ENCODE peak calls at places on chromosomes 5 and 9, in ten cellular contexts. J is HFFc6; M is WERI-Rb-1; B is stimulated activated CD4-positive, alpha-beta T cell treated with anti-CD3 and anti-CD28 coated beads, Interleukin-2, amount 100 ng/mL, for 48 hours; Z is pons; H is mesendoderm; E is tibial artery; W is iPS-NIHi11; L is memory B cell; D is effector memory CD8-positive, alpha-beta T cell. F is an unnamed sample.

GRCh38 chr9:259405-260404 is 45.0 kb downstream of the DOCK8 start:
- DNase-seq in J (no peak), M (no peak), B (no peak), Z (no peak), H (peak), E (no peak), W (no peak), L (no peak), D (no peak), F (no peak)

GRCh38 chr9:69955536-69956355 is 87.9 kb upstream of the MAMDC2 start:
- DNase-seq in J (no peak), M (no peak), B (no peak), Z (no peak), H (no peak), E (no peak), W (no peak), L (no peak), D (no peak), F (no peak)

GRCh38 chr9:136394312-136395305 is 5.4 kb downstream of the SNAPC4 start:
- DNase-seq in J (no peak), M (no peak), B (no peak), Z (no peak), H (no peak), E (no peak), W (no peak), L (no peak), D (no peak), F (no peak)

GRCh38 chr9:87556039-87556438 is 58.4 kb downstream of the DAPK1 start:
- DNase-seq in J (no peak), M (no peak), B (no peak), Z (no peak), H (no peak), E (no peak), W (no peak), L (no peak), D (no peak), F (no peak)

GRCh38 chr9:137798901-137799629 is 78.5 kb upstream of the CACNA1B start:
- DNase-seq in J (no peak), M (no peak), B (no peak), Z (no peak), H (no peak), E (no peak), W (no peak), L (no peak), D (no peak), F (no peak)

GRCh38 chr9:98016137-98016680 is 33.1 kb downstream of the ANP32B start:
- DNase-seq in J (no peak), M (no peak), B (no peak), Z (no peak), H (no peak), E (no peak), W (no peak), L (no peak), D (no peak), F (no peak)

GRCh38 chr5:154520861-154521453 is 42.9 kb upstream of the HAND1 start:
- DNase-seq in J (no peak), M (peak), B (peak), Z (no peak), H (peak), E (no peak), W (peak), L (no peak), D (no peak), F (no peak)

GRCh38 chr9:107279084-107279483 is 4.0 kb upstream of the RAD23B start:
- DNase-seq in J (no peak), M (no peak), B (no peak), Z (no peak), H (no peak), E (no peak), W (no peak), L (no peak), D (no peak), F (no peak)

GRCh38 chr5:139964994-139965565 is 78.0 kb downstream of the NRG2 start:
- DNase-seq in J (no peak), M (no peak), B (no peak), Z (no peak), H (no peak), E (no peak), W (no peak), L (no peak), D (no peak), F (no peak)

GRCh38 chr9:124456341-124457078 is 6.3 kb downstream of the ADGRD2 start:
- DNase-seq in J (no peak), M (no peak), B (no peak), Z (no peak), H (no peak), E (no peak), W (no peak), L (no peak), D (no peak), F (no peak)